ENCODE peak calls at places on chromosomes 11 and 22, in nine cellular contexts. One of them, this sample, is unnamed.

GRCh38 chr11:2534131-2534956 is 89.5 kb downstream of the KCNQ1 start:
- DNase-seq in stimulated activated CD4-positive, alpha-beta T cell treated with anti-CD3 and anti-CD28 coated beads, TNF-alpha, amount 100 ng/mL, for 48 hours: no peak
- DNase-seq in cardiac muscle cell: no peak
- DNase-seq in anterior cingulate cortex: no peak
- DNase-seq in LoVo: no peak
- DNase-seq in Right ventricle myocardium superior: peak; percentile 32
- DNase-seq in choroid plexus epithelial cell: peak; percentile 7
- DNase-seq in activated T-helper 1 cell treated with Interleukin-2 at 50 U/mL for 16 hours: no peak
- DNase-seq in posterior cingulate gyrus: no peak
- DNase-seq in this sample: peak; percentile 50

GRCh38 chr11:46437106-46437689 is 45.6 kb upstream of the CHRM4 start:
- DNase-seq in choroid plexus epithelial cell: no peak
- DNase-seq in stimulated activated CD4-positive, alpha-beta T cell treated with anti-CD3 and anti-CD28 coated beads, TNF-alpha, amount 100 ng/mL, for 48 hours: no peak
- DNase-seq in activated T-helper 1 cell treated with Interleukin-2 at 50 U/mL for 16 hours: no peak
- DNase-seq in Right ventricle myocardium superior: no peak
- DNase-seq in LoVo: no peak
- DNase-seq in cardiac muscle cell: no peak
- DNase-seq in anterior cingulate cortex: no peak
- DNase-seq in posterior cingulate gyrus: no peak
- DNase-seq in this sample: no peak

GRCh38 chr11:46210133-46210636 is 67.3 kb upstream of the CREB3L1 start:
- DNase-seq in cardiac muscle cell: no peak
- DNase-seq in choroid plexus epithelial cell: peak; percentile 87
- DNase-seq in LoVo: no peak
- DNase-seq in anterior cingulate cortex: no peak
- DNase-seq in posterior cingulate gyrus: no peak
- DNase-seq in stimulated activated CD4-positive, alpha-beta T cell treated with anti-CD3 and anti-CD28 coated beads, TNF-alpha, amount 100 ng/mL, for 48 hours: no peak
- DNase-seq in activated T-helper 1 cell treated with Interleukin-2 at 50 U/mL for 16 hours: no peak
- DNase-seq in Right ventricle myocardium superior: no peak
- DNase-seq in this sample: no peak

GRCh38 chr11:66958956-66959274 is 732 bp upstream of the PC start:
- DNase-seq in Right ventricle myocardium superior: no peak
- DNase-seq in cardiac muscle cell: no peak
- DNase-seq in activated T-helper 1 cell treated with Interleukin-2 at 50 U/mL for 16 hours: no peak
- DNase-seq in stimulated activated CD4-positive, alpha-beta T cell treated with anti-CD3 and anti-CD28 coated beads, TNF-alpha, amount 100 ng/mL, for 48 hours: no peak
- DNase-seq in LoVo: no peak
- DNase-seq in posterior cingulate gyrus: no peak
- DNase-seq in anterior cingulate cortex: no peak
- DNase-seq in choroid plexus epithelial cell: no peak
- DNase-seq in this sample: no peak

GRCh38 chr11:57399928-57400578 is 9.6 kb upstream of the PRG2 start:
- DNase-seq in choroid plexus epithelial cell: no peak
- DNase-seq in anterior cingulate cortex: no peak
- DNase-seq in activated T-helper 1 cell treated with Interleukin-2 at 50 U/mL for 16 hours: no peak
- DNase-seq in Right ventricle myocardium superior: no peak
- DNase-seq in stimulated activated CD4-positive, alpha-beta T cell treated with anti-CD3 and anti-CD28 coated beads, TNF-alpha, amount 100 ng/mL, for 48 hours: no peak
- DNase-seq in cardiac muscle cell: no peak
- DNase-seq in posterior cingulate gyrus: no peak
- DNase-seq in LoVo: no peak
- DNase-seq in this sample: no peak

GRCh38 chr22:31278643-31279326 is 13.5 kb downstream of the PIK3IP1 start:
- DNase-seq in posterior cingulate gyrus: no peak
- DNase-seq in LoVo: no peak
- DNase-seq in Right ventricle myocardium superior: no peak
- DNase-seq in activated T-helper 1 cell treated with Interleukin-2 at 50 U/mL for 16 hours: peak; percentile 20
- DNase-seq in choroid plexus epithelial cell: peak; percentile 58
- DNase-seq in cardiac muscle cell: no peak
- DNase-seq in stimulated activated CD4-positive, alpha-beta T cell treated with anti-CD3 and anti-CD28 coated beads, TNF-alpha, amount 100 ng/mL, for 48 hours: no peak
- DNase-seq in anterior cingulate cortex: no peak
- DNase-seq in this sample: no peak

GRCh38 chr22:21887841-21888240 is 20.4 kb upstream of the MAPK1 start:
- DNase-seq in posterior cingulate gyrus: no peak
- DNase-seq in LoVo: no peak
- DNase-seq in Right ventricle myocardium superior: no peak
- DNase-seq in cardiac muscle cell: no peak
- DNase-seq in activated T-helper 1 cell treated with Interleukin-2 at 50 U/mL for 16 hours: no peak
- DNase-seq in stimulated activated CD4-positive, alpha-beta T cell treated with anti-CD3 and anti-CD28 coated beads, TNF-alpha, amount 100 ng/mL, for 48 hours: no peak
- DNase-seq in choroid plexus epithelial cell: no peak
- DNase-seq in anterior cingulate cortex: no peak
- DNase-seq in this sample: no peak

GRCh38 chr22:20796731-20797130 is 22.8 kb downstream of the SERPIND1 start:
- DNase-seq in choroid plexus epithelial cell: no peak
- DNase-seq in anterior cingulate cortex: no peak
- DNase-seq in posterior cingulate gyrus: no peak
- DNase-seq in Right ventricle myocardium superior: no peak
- DNase-seq in cardiac muscle cell: no peak
- DNase-seq in LoVo: no peak
- DNase-seq in activated T-helper 1 cell treated with Interleukin-2 at 50 U/mL for 16 hours: no peak
- DNase-seq in stimulated activated CD4-positive, alpha-beta T cell treated with anti-CD3 and anti-CD28 coated beads, TNF-alpha, amount 100 ng/mL, for 48 hours: no peak
- DNase-seq in this sample: no peak

GRCh38 chr11:69000831-69001245 is 12.2 kb downstream of the MRGPRF start:
- DNase-seq in cardiac muscle cell: no peak
- DNase-seq in anterior cingulate cortex: no peak
- DNase-seq in choroid plexus epithelial cell: peak; percentile 74
- DNase-seq in stimulated activated CD4-positive, alpha-beta T cell treated with anti-CD3 and anti-CD28 coated beads, TNF-alpha, amount 100 ng/mL, for 48 hours: no peak
- DNase-seq in activated T-helper 1 cell treated with Interleukin-2 at 50 U/mL for 16 hours: no peak
- DNase-seq in Right ventricle myocardium superior: peak; percentile 51
- DNase-seq in posterior cingulate gyrus: no peak
- DNase-seq in LoVo: no peak
- DNase-seq in this sample: no peak

GRCh38 chr11:118938491-118939411 is 13.0 kb upstream of the BCL9L start:
- DNase-seq in LoVo: peak; percentile 92
- DNase-seq in cardiac muscle cell: no peak
- DNase-seq in posterior cingulate gyrus: no peak
- DNase-seq in choroid plexus epithelial cell: peak; percentile 78
- DNase-seq in stimulated activated CD4-positive, alpha-beta T cell treated with anti-CD3 and anti-CD28 coated beads, TNF-alpha, amount 100 ng/mL, for 48 hours: no peak
- DNase-seq in activated T-helper 1 cell treated with Interleukin-2 at 50 U/mL for 16 hours: no peak
- DNase-seq in anterior cingulate cortex: no peak
- DNase-seq in Right ventricle myocardium superior: no peak
- DNase-seq in this sample: no peak

GRCh38 chr22:23219787-23220484 is 39.6 kb downstream of the BCR start:
- DNase-seq in posterior cingulate gyrus: no peak
- DNase-seq in Right ventricle myocardium superior: no peak
- DNase-seq in cardiac muscle cell: no peak
- DNase-seq in anterior cingulate cortex: no peak
- DNase-seq in choroid plexus epithelial cell: peak; percentile 63
- DNase-seq in LoVo: no peak
- DNase-seq in stimulated activated CD4-positive, alpha-beta T cell treated with anti-CD3 and anti-CD28 coated beads, TNF-alpha, amount 100 ng/mL, for 48 hours: no peak
- DNase-seq in activated T-helper 1 cell treated with Interleukin-2 at 50 U/mL for 16 hours: peak; percentile 31
- DNase-seq in this sample: no peak

GRCh38 chr22:40808018-40808841 is 10.9 kb downstream of the SLC25A17 start:
- DNase-seq in anterior cingulate cortex: no peak
- DNase-seq in stimulated activated CD4-positive, alpha-beta T cell treated with anti-CD3 and anti-CD28 coated beads, TNF-alpha, amount 100 ng/mL, for 48 hours: no peak
- DNase-seq in activated T-helper 1 cell treated with Interleukin-2 at 50 U/mL for 16 hours: no peak
- DNase-seq in cardiac muscle cell: no peak
- DNase-seq in choroid plexus epithelial cell: peak; percentile 52
- DNase-seq in LoVo: no peak
- DNase-seq in posterior cingulate gyrus: no peak
- DNase-seq in Right ventricle myocardium superior: no peak
- DNase-seq in this sample: no peak

This sample was measured in Right ventricle myocardium inferior.